ENCODE peak calls at places on chromosomes 7 and 10, in nine cellular contexts. Q is WERI-Rb-1, Y is astrocyte of the cerebellum, J is lower leg skin, U is sciatic nerve, S is skeletal muscle cell, H is globus pallidus, C is Karpas-422, T is left cardiac atrium. M is an unnamed sample.

GRCh38 chr10:50396491-50397311 is 145.4 kb upstream of the ASAH2 start:
- DNase-seq in S (peak), H (no peak), Q (no peak), U (no peak), C (no peak), Y (no peak), T (no peak), J (no peak), M (no peak)

GRCh38 chr7:24035653-24036414 is 248.2 kb upstream of the NPY start:
- DNase-seq in U (no peak), H (no peak), C (no peak), Q (no peak), S (no peak), J (no peak), T (no peak), Y (no peak), M (no peak)

GRCh38 chr10:75108684-75109458 is 2.6 kb upstream of the SAMD8 start:
- DNase-seq in S (peak), J (peak), T (no peak), H (no peak), C (no peak), Y (no peak), U (no peak), Q (peak), M (peak)

GRCh38 chr7:143240323-143241168 is 18.7 kb downstream of the TAS2R40 start:
- DNase-seq in T (peak), U (peak), J (peak), Q (peak), C (peak), Y (peak), H (peak), S (peak), M (peak)

GRCh38 chr7:94043299-94043698 is 39.1 kb upstream of the BET1 start:
- DNase-seq in Y (no peak), S (no peak), T (no peak), Q (no peak), H (no peak), U (no peak), J (no peak), C (no peak), M (no peak)

GRCh38 chr7:151035024-151035717 is 6.9 kb downstream of the ABCB8 start:
- DNase-seq in U (no peak), H (no peak), Y (no peak), S (no peak), J (no peak), C (no peak), Q (no peak), T (no peak), M (no peak)

GRCh38 chr10:51892965-51893658 is 193.7 kb upstream of the CSTF2T start:
- DNase-seq in Y (no peak), U (no peak), C (peak), T (no peak), J (no peak), H (peak), S (no peak), Q (peak), M (no peak)

GRCh38 chr10:15316877-15317464 is 54.1 kb downstream of the FAM171A1 start:
- DNase-seq in H (no peak), Y (no peak), U (no peak), C (no peak), J (peak), S (no peak), Q (no peak), T (no peak), M (no peak)

GRCh38 chr10:12637649-12638048 is 288.3 kb downstream of the CAMK1D start:
- DNase-seq in J (no peak), H (no peak), Q (no peak), T (no peak), S (no peak), U (no peak), C (no peak), Y (no peak), M (no peak)

GRCh38 chr7:110442386-110442837 is 648.5 kb upstream of the LRRN3 start:
- DNase-seq in C (peak), T (peak), Q (peak), Y (no peak), S (no peak), U (no peak), H (no peak), J (no peak), M (peak)

GRCh38 chr10:67883710-67884312 is 645 bp upstream of the SIRT1 start:
- DNase-seq in H (no peak), Q (no peak), J (peak), C (no peak), U (no peak), T (no peak), Y (no peak), S (no peak), M (no peak)

GRCh38 chr10:5488272-5489161 is 10.9 kb downstream of the CALML5 start:
- DNase-seq in H (no peak), Y (no peak), C (no peak), S (no peak), T (no peak), Q (no peak), U (no peak), J (peak), M (no peak)

GRCh38 chr7:85464042-85464651 is 277.3 kb upstream of the SEMA3D start:
- DNase-seq in U (no peak), J (no peak), T (no peak), H (no peak), C (peak), S (no peak), Y (no peak), Q (no peak), M (no peak)

GRCh38 chr7:24469118-24469517 is 104.1 kb upstream of the PALS2 start:
- DNase-seq in Q (no peak), S (no peak), J (no peak), H (no peak), T (no peak), Y (no peak), U (no peak), C (no peak), M (no peak)

GRCh38 chr7:45203947-45204445 is 46.4 kb downstream of the RAMP3 start:
- DNase-seq in J (peak), Q (no peak), C (no peak), U (no peak), T (no peak), S (peak), H (no peak), Y (no peak), M (no peak)

GRCh38 chr10:89367529-89367928 is 10.3 kb upstream of the IFIT1B start:
- DNase-seq in H (no peak), T (no peak), J (no peak), C (no peak), S (no peak), U (no peak), Q (no peak), Y (no peak), M (no peak)

GRCh38 chr10:123270221-123270620 is 116.0 kb downstream of the BUB3 start:
- DNase-seq in J (no peak), Y (peak), Q (no peak), S (peak), U (no peak), T (no peak), H (no peak), C (no peak), M (no peak)

GRCh38 chr7:32881074-32881982 is 10.2 kb downstream of the KBTBD2 start:
- DNase-seq in U (no peak), C (no peak), Q (no peak), H (no peak), J (no peak), S (no peak), Y (no peak), T (no peak), M (no peak)

GRCh38 chr7:4416436-4417092 is 265.5 kb upstream of the FOXK1 start:
- DNase-seq in S (no peak), Y (no peak), J (no peak), T (peak), Q (no peak), H (peak), C (no peak), U (no peak), M (peak)

GRCh38 chr10:17733620-17734019 is 18.4 kb upstream of the TMEM236 start:
- DNase-seq in Q (no peak), C (no peak), J (no peak), S (no peak), H (no peak), U (no peak), T (no peak), Y (no peak), M (no peak)

GRCh38 chr10:4512557-4513286 is 313.3 kb upstream of the AKR1E2 start:
- DNase-seq in C (peak), Q (peak), T (peak), Y (no peak), S (peak), U (no peak), J (no peak), H (no peak), M (peak)

GRCh38 chr10:76317078-76317477 is 885.7 kb downstream of the LRMDA start:
- DNase-seq in J (no peak), C (no peak), Y (no peak), S (no peak), T (no peak), U (no peak), Q (no peak), H (no peak), M (no peak)

GRCh38 chr10:12782537-12782936 is 219.0 kb downstream of the CCDC3 start:
- DNase-seq in J (no peak), Q (peak), S (no peak), U (no peak), H (no peak), T (peak), C (peak), Y (no peak), M (peak)

GRCh38 chr10:23918839-23919238 is 290.1 kb upstream of the KIAA1217 start:
- DNase-seq in T (no peak), Y (no peak), H (no peak), Q (no peak), C (no peak), S (no peak), J (no peak), U (no peak), M (no peak)

GRCh38 chr7:22660732-22661131 is 66.3 kb upstream of the IL6 start:
- DNase-seq in Y (no peak), H (no peak), U (no peak), S (no peak), C (peak), J (no peak), Q (no peak), T (no peak), M (no peak)

M was measured in BE2C.